ENCODE peak calls at places on chromosome 17, in four cellular contexts. L, N, K and Z are unnamed samples. For H3K4me1, the result is how much of the 10 kb centered on the place peaks cover.

GRCh38 chr17:66956941-66957340 is 7.6 kb upstream of the CACNG4 start:
- DNase-seq in L (no peak), N (no peak), K (no peak), Z (no peak)

GRCh38 chr17:59756236-59756818 is 48.9 kb downstream of the VMP1 start:
- DNase-seq in L (peak), N (no peak), K (no peak), Z (peak)

GRCh38 chr17:2058521-2059124 is 3.7 kb downstream of the HIC1 start:
- DNase-seq in L (peak), N (peak), K (peak), Z (no peak)

GRCh38 chr17:67920212-67920611 is 76.1 kb downstream of the C17orf58 start:
- DNase-seq in L (no peak), N (no peak), K (no peak), Z (no peak)

GRCh38 chr17:14840616-14841231 is 424.4 kb downstream of the PMP22 start:
- DNase-seq in L (no peak), N (no peak), K (no peak), Z (no peak)

GRCh38 chr17:67959510-67959909 is 36.8 kb downstream of the C17orf58 start:
- DNase-seq in L (no peak), N (peak), K (no peak), Z (no peak)

GRCh38 chr17:14871921-14872320 is 393.2 kb downstream of the PMP22 start:
- DNase-seq in L (no peak), N (no peak), K (no peak), Z (no peak)

GRCh38 chr17:19719365-19720209 is 3.2 kb upstream of the SLC47A2 start:
- DNase-seq in L (peak), N (no peak), K (peak), Z (peak)

GRCh38 chr17:69175262-69175811 is 33.6 kb upstream of the ABCA6 start:
- DNase-seq in L (no peak), N (no peak), K (no peak), Z (no peak)

GRCh38 chr17:4187076-4187475 is 44.1 kb downstream of the CYB5D2 start:
- DNase-seq in L (no peak), N (peak), K (peak), Z (no peak)

GRCh38 chr17:68199837-68200688 is 47.8 kb upstream of the AMZ2 start:
- DNase-seq in L (no peak), N (peak), K (no peak), Z (no peak)

GRCh38 chr17:48100591-48101011 is 677 bp downstream of the CBX1 start:
- DNase-seq in L (peak), N (peak), K (peak), Z (peak)

GRCh38 chr17:27242951-27243350 is 51.0 kb upstream of the WSB1 start:
- DNase-seq in L (no peak), N (no peak), K (no peak), Z (no peak)

GRCh38 chr17:50034504-50035364 is 21.2 kb upstream of the ITGA3 start:
- DNase-seq in L (no peak), N (no peak), K (no peak), Z (no peak)

GRCh38 chr17:5986644-5987043 is 83.5 kb upstream of the WSCD1 start:
- DNase-seq in L (no peak), N (no peak), K (no peak), Z (no peak)

GRCh38 chr17:34609210-34609609 is 29.8 kb downstream of the TMEM132E start:
- DNase-seq in L (no peak), N (no peak), K (no peak), Z (no peak)

GRCh38 chr17:65297384-65297783 is 160.2 kb downstream of the RGS9 start:
- DNase-seq in L (no peak), N (no peak), K (no peak), Z (no peak)

GRCh38 chr17:65294184-65294719 is 157.1 kb downstream of the RGS9 start:
- DNase-seq in L (peak), N (peak), K (peak), Z (peak)

GRCh38 chr17:65301184-65301583 is 164.0 kb downstream of the RGS9 start:
- DNase-seq in L (no peak), N (no peak), K (no peak), Z (peak)

GRCh38 chr17:65293584-65294183 is 156.5 kb downstream of the RGS9 start:
- DNase-seq in L (no peak), N (peak), K (no peak), Z (no peak)

DNA sequence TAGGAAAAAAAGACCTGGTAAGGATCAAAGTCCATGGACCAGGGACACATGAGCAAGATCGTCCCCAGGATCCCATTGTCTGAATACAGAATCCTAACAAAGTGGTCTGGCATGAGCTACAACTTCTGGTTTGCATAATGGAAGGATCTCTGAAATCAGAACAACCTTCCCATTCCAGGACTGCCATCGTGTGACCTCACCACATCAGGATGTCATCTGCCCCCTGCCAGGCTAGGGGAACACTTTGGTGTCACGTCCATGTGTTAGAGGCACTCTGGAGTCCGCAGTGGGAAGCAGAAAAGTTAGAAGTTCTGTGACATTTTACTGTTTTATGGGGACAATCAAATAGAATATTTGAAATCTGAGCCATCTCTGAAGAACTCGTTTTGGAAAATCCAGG is 160.7 kb downstream of the RGS9 start:
- DNase-seq in L (no peak), N (no peak), K (no peak), Z (no peak)
- H3K4me2 ChIP-seq in L (no peak), N (no peak), K (no peak), Z (no peak)

GRCh38 chr17:42061641-42062487 is 11.5 kb upstream of the C17orf113 start:
- DNase-seq in L (no peak), N (no peak), K (no peak), Z (no peak)
- H3K4me1 ChIP-seq in L (under half), N (under half), K (under half), Z (under half)

DNA sequence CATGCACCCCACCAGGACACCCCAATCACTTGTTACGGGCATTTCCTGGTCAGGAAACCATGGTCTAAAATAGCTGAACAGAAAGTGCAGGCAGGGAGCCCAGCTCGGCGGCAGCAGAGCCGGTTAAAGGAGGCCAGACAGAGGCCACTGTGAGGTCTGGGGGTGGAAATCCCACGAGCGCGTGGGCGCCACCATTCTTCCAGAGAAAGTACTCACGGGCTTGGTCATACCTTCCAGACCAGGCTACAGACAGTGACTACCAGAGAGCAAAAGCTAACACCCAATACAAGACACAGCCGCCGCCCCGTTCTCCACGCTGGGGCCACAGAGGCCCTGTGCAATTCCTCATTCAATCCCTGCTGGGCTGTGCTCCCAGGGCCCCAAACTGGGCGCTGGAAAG is 11.9 kb downstream of the CEP131 start:
- DNase-seq in L (no peak), N (peak), K (no peak), Z (no peak)
- H3K4me2 ChIP-seq in L (no peak), N (no peak), K (no peak), Z (no peak)

GRCh38 chr17:82241183-82241925 is 12.5 kb downstream of the SLC16A3 start:
- DNase-seq in L (peak), N (no peak), K (no peak), Z (peak)

GRCh38 chr17:82239401-82239925 is 10.6 kb downstream of the SLC16A3 start:
- DNase-seq in L (no peak), N (no peak), K (no peak), Z (no peak)

GRCh38 chr17:82239926-82240505 is 11.2 kb downstream of the SLC16A3 start:
- DNase-seq in L (no peak), N (no peak), K (no peak), Z (no peak)

GRCh38 chr17:82241926-82242697 is 13.3 kb downstream of the SLC16A3 start:
- DNase-seq in L (no peak), N (no peak), K (peak), Z (peak)

DNA sequence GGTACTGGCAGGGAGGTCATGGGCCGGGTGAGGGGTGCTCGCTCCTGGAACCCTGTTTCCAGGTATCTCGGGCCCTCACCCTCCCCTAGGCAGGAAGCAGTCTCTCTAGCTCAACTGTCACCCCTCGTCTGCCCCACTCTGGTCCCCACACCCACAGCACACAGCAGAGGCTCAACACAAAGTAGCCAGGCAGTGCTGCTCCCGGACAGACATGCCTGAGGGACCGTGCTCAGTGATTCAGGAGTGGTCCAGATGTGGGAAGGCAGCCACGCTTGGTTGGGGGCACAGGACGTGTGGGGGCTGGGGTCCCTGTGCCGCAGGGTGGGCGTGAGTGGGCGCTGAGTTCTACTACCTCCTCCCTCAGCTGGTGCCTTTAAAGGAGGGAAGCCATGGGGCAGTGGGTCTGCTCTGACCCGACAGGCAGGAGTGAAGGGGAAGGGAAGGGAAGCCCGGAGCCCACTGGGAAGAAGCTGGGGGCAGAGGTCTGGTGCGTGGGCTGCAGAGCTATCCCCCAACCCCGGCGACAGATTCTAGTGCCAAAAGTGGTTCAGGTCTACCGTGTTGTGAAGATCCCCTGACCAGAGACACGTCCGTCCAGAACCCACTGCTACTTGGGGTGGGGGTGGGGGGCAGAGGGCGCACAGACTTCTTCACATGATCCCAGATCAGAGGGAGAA is 11.8 kb downstream of the SLC16A3 start:
- DNase-seq in L (no peak), N (no peak), K (peak), Z (no peak)
- H3K4me1 ChIP-seq in L (half or more), N (under half), K (under half), Z (under half)

DNA sequence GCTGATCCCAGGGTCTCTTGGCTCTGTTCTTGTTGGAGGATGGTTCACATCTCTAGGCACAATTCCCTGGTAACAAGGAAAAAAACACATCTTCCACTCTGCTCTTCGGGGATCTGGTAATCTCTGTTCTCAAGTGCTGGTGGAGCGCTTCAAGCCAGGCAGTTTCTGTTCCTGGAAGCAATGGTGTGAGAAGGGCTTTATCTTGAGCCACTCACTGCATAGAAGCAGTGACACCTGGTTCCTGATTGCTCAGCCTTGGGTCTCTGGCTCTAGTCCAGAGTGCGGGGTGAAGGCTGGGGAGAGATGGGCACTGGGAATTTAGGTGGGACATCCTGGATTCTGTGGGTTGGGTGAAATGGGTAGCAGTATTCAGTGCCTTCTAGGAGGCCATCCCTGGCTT is 14.1 kb downstream of the AKAP1 start:
- DNase-seq in L (no peak), N (no peak), K (no peak), Z (no peak)
- H3K4me2 ChIP-seq in L (no peak), N (peak), K (no peak), Z (no peak)